ENCODE peak calls at places on chromosomes 7 and 10, in six cellular contexts. G is IMR-90, A is A549, Q is uterus, J is sigmoid colon, L is body of pancreas. H is an unnamed sample.
A peak's percentile ranks its signal among the peaks of the same experiment; 100 is the strongest.

GRCh38 chr7:4190021-4190981 is 491.8 kb upstream of the FOXK1 start:
- DNase-seq in G (no peak), A (no peak), Q (no peak), J (no peak), L (peak; percentile 49), H (no peak)

GRCh38 chr10:122149138-122149606 is 121.9 kb upstream of the BTBD16 start:
- DNase-seq in G (peak; percentile 33), A (no peak), Q (peak; percentile 79), J (peak; percentile 86), L (no peak), H (no peak)

GRCh38 chr7:68724965-68725364 is 873.3 kb upstream of the AUTS2 start:
- DNase-seq in G (no peak), A (no peak), Q (no peak), J (no peak), L (no peak), H (no peak)

GRCh38 chr7:134865001-134865845 is 85.8 kb downstream of the CALD1 start:
- DNase-seq in G (peak; percentile 76), A (no peak), Q (no peak), J (no peak), L (no peak), H (no peak)

GRCh38 chr10:12507165-12507870 is 158.0 kb downstream of the CAMK1D start:
- DNase-seq in G (no peak), A (no peak), Q (no peak), J (no peak), L (no peak), H (peak; percentile 21)

GRCh38 chr10:30447125-30447799 is 13.3 kb downstream of the MAP3K8 start:
- DNase-seq in G (peak; percentile 95), A (no peak), Q (no peak), J (no peak), L (no peak), H (no peak)

GRCh38 chr7:32115831-32116230 is 45.6 kb upstream of the PDE1C start:
- DNase-seq in G (peak; percentile 65), A (no peak), Q (no peak), J (no peak), L (no peak), H (no peak)

GRCh38 chr7:69624431-69624830 is 26.2 kb downstream of the AUTS2 start:
- DNase-seq in G (no peak), A (no peak), Q (no peak), J (no peak), L (no peak), H (no peak)

GRCh38 chr7:152073352-152073751 is 47.9 kb downstream of the GALNT11 start:
- DNase-seq in G (no peak), A (no peak), Q (no peak), J (no peak), L (no peak), H (no peak)

GRCh38 chr7:106050002-106050742 is 61.9 kb downstream of the SYPL1 start:
- DNase-seq in G (peak; percentile 59), A (no peak), Q (peak; percentile 69), J (peak; percentile 79), L (no peak), H (peak; percentile 54)

GRCh38 chr10:59904431-59905065 is 1.8 kb downstream of the CCDC6 start:
- DNase-seq in G (no peak), A (no peak), Q (no peak), J (no peak), L (no peak), H (peak; percentile 36)

GRCh38 chr10:86759073-86759672 is 2.8 kb downstream of the BMPR1A start:
- DNase-seq in G (peak; percentile 16), A (no peak), Q (no peak), J (no peak), L (no peak), H (peak; percentile 38)

GRCh38 chr7:64180989-64181388 is 26.0 kb upstream of the ZNF735 start:
- DNase-seq in G (no peak), A (no peak), Q (no peak), J (no peak), L (no peak), H (peak; percentile 54)

GRCh38 chr7:28432105-28432504 is 19.8 kb downstream of the CREB5 start:
- DNase-seq in G (no peak), A (no peak), Q (peak; percentile 20), J (peak; percentile 77), L (no peak), H (no peak)

GRCh38 chr10:28594401-28594800 is 61.5 kb downstream of the WAC start:
- DNase-seq in G (no peak), A (no peak), Q (no peak), J (no peak), L (no peak), H (no peak)

GRCh38 chr7:128003179-128003578 is 28.1 kb downstream of the LRRC4 start:
- DNase-seq in G (no peak), A (no peak), Q (no peak), J (no peak), L (no peak), H (no peak)

GRCh38 chr7:100894860-100895700 is 608 bp downstream of the ACHE start:
- DNase-seq in G (no peak), A (no peak), Q (peak; percentile 66), J (peak; percentile 76), L (peak; percentile 52), H (peak; percentile 67)

GRCh38 chr7:100896743-100897051 is 1.0 kb upstream of the ACHE start:
- DNase-seq in G (no peak), A (no peak), Q (no peak), J (no peak), L (no peak), H (peak; percentile 36)

GRCh38 chr7:100897111-100897608 is 1.5 kb upstream of the ACHE start:
- DNase-seq in G (no peak), A (no peak), Q (peak; percentile 73), J (no peak), L (peak; percentile 56), H (peak; percentile 48)

GRCh38 chr7:100895701-100895955 is at the start of gene ACHE:
- DNase-seq in G (no peak), A (no peak), Q (no peak), J (no peak), L (no peak), H (no peak)

GRCh38 chr7:100895956-100896742 is 461 bp upstream of the ACHE start:
- DNase-seq in G (no peak), A (no peak), Q (peak; percentile 48), J (peak; percentile 68), L (peak; percentile 72), H (peak; percentile 59)
- TF ChIP-seq POLR2A in G (no peak), A (no peak), Q (no peak), J (no peak), L (peak; percentile 15), H (no peak)

GRCh38 chr7:2403014-2403717 is at the start of gene CHST12:
- DNase-seq in G (peak; percentile 90), A (peak; percentile 95), Q (peak; percentile 96), J (peak; percentile 97), L (peak; percentile 97), H (peak; percentile 97)

GRCh38 chr7:2405201-2405600 is 1.8 kb downstream of the CHST12 start:
- DNase-seq in G (no peak), A (no peak), Q (no peak), J (no peak), L (no peak), H (no peak)

GRCh38 chr7:2403718-2404648 is 572 bp downstream of the CHST12 start:
- DNase-seq in G (peak; percentile 21), A (peak; percentile 76), Q (peak; percentile 41), J (peak; percentile 79), L (peak; percentile 56), H (peak; percentile 60)

GRCh38 chr7:2404714-2405119 is 1.3 kb downstream of the CHST12 start:
- DNase-seq in G (no peak), A (no peak), Q (no peak), J (no peak), L (no peak), H (peak; percentile 60)

DNA sequence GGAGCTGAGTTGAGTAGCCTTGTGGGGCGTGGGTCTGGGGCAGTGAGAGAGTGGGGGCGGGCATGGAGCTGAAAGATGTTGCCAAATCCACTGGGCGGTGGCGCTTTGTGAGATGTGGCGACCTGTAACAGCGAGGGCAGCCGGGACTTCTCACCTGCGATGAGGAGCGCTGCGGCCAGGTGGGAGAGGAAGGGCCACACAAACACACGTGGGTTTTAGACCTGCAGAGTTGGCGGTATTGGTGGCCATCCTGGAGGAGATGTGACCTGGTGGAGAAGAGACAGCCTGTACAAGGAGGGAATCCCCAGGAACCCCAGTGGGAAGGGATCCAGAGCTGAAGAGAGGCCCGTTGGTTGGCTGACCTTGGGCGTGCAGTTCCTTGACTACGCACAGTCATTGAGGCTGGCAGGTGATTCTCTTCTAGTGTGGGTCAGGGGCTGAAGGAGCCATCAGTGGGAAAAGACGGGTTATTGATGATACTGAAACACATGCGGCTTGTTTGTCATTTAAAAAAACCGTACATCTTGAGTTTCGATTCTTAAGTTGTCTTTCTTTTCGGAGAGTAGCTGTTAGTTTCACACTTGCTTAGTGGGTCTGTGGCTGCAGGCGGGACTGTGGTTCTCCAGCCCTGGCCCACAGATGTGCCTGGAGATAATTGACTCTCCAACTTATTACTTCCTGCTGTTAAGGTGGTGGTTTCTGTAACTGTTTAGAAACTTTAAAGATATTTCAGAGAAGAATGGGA is 2.4 kb downstream of the CHST12 start:
- DNase-seq in G (no peak), A (no peak), Q (no peak), J (no peak), L (no peak), H (peak; percentile 87)
- H3K4me3 ChIP-seq in G (no peak overlapping the region), A (no peak overlapping the region), Q (no peak overlapping the region), J (no peak overlapping the region), L (no peak overlapping the region), H (peak overlapping the region; percentile 76)

GRCh38 chr7:5528071-5528814 is 104.6 kb upstream of the TNRC18 start:
- DNase-seq in G (peak; percentile 36), A (no peak), Q (peak; percentile 61), J (peak; percentile 81), L (peak; percentile 59), H (no peak)

GRCh38 chr7:5528815-5529442 is 105.3 kb upstream of the TNRC18 start:
- DNase-seq in G (no peak), A (no peak), Q (no peak), J (peak; percentile 84), L (peak; percentile 39), H (peak; percentile 46)

GRCh38 chr7:5533821-5534367 is 110.3 kb upstream of the TNRC18 start:
- DNase-seq in G (no peak), A (no peak), Q (no peak), J (no peak), L (no peak), H (peak; percentile 8)

GRCh38 chr7:5532520-5533335 is 109.1 kb upstream of the TNRC18 start:
- DNase-seq in G (no peak), A (no peak), Q (peak; percentile 81), J (peak; percentile 92), L (peak; percentile 60), H (peak; percentile 95)
- TF ChIP-seq POLR2A in G (no peak), A (no peak), Q (no peak), J (peak; percentile 35), L (no peak), H (peak; percentile 42)

DNA sequence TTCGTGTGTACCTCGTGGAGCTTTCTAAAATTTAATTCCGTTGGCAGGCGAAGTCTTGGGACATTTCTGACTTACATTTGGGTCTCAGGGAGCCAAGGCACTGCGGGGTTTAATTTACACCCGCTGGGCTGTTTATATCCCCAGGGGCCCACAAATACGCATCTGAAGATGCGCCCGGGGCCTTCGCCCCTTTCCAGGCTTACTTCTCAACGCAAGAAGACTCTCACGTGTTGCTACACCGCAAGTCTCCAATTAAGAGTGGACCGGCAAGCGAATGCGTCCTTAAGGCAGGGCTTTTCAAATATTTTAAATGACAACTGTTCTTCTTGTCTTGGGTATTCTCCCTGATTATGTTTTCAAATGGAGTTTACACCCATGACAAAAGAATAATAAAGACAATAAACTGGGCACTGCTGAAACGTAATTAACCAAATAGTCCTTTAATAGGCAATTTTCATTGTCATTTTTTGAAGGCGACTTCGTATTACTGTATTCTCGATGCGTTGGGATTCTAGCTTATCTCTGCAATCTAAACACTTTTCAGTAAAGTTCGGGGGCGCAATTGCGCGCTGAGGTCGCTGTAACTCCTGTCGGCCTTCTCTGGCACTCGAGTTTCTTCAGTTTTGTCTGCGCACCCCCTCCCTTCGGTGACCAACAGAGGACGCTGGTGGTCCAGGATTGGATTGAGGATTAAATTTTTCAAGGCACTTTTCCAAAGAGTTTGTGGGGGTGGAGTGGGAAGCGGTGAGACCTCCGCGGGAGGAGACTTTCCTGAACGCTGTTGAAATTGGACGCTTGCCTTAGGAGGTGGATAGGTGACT is 837 bp upstream of the IGFBP3 start:
- DNase-seq in G (peak; percentile 75), A (peak; percentile 64), Q (peak; percentile 81), J (no peak), L (peak; percentile 39), H (peak; percentile 49)
- H3K4me3 ChIP-seq in G (peak overlapping the region; percentile 85), A (peak overlapping the region; percentile 66), Q (peak overlapping the region; percentile 76), J (peak overlapping the region; percentile 66), L (no peak overlapping the region), H (no peak overlapping the region)

H was measured in NB4.